ENCODE peak calls at places on chromosome 11, in five cellular contexts. One of them, this sample, is unnamed. For H3K9me3 and H3K27me3, the result is how much of the 10 kb centered on the place peaks cover.

GRCh38 chr11:15006139-15006759 is 34.1 kb upstream of the CALCA start:
- DNase-seq in GM23248: peak
- DNase-seq in hepatocyte: peak
- DNase-seq in right lobe of liver: no peak
- DNase-seq in transverse colon: no peak
- DNase-seq in this sample: peak

GRCh38 chr11:111913997-111914396 is 1.5 kb downstream of the HSPB2 start:
- DNase-seq in GM23248: peak
- DNase-seq in hepatocyte: no peak
- DNase-seq in right lobe of liver: no peak
- DNase-seq in transverse colon: no peak
- DNase-seq in this sample: no peak

GRCh38 chr11:68150029-68150428 is 28.8 kb upstream of the CHKA start:
- DNase-seq in GM23248: no peak
- DNase-seq in hepatocyte: peak
- DNase-seq in right lobe of liver: peak
- DNase-seq in transverse colon: no peak
- DNase-seq in this sample: peak

GRCh38 chr11:105910095-105910715 is 111.8 kb downstream of the MSANTD4 start:
- DNase-seq in GM23248: no peak
- DNase-seq in hepatocyte: no peak
- DNase-seq in right lobe of liver: no peak
- DNase-seq in transverse colon: no peak
- DNase-seq in this sample: no peak

GRCh38 chr11:67274768-67275605 is 8.7 kb downstream of the GRK2 start:
- DNase-seq in GM23248: no peak
- DNase-seq in hepatocyte: no peak
- DNase-seq in right lobe of liver: peak
- DNase-seq in transverse colon: peak
- DNase-seq in this sample: no peak

GRCh38 chr11:19121646-19122045 is 4.7 kb downstream of the ZDHHC13 start:
- DNase-seq in GM23248: peak
- DNase-seq in hepatocyte: no peak
- DNase-seq in right lobe of liver: no peak
- DNase-seq in transverse colon: no peak
- DNase-seq in this sample: no peak

GRCh38 chr11:47566166-47566546 is 757 bp downstream of the PTPMT1 start:
- DNase-seq in GM23248: peak
- DNase-seq in hepatocyte: no peak
- DNase-seq in right lobe of liver: peak
- DNase-seq in transverse colon: no peak
- DNase-seq in this sample: no peak

GRCh38 chr11:9005087-9005486 is 1.3 kb upstream of the NRIP3 start:
- DNase-seq in GM23248: no peak
- DNase-seq in hepatocyte: no peak
- DNase-seq in right lobe of liver: no peak
- DNase-seq in transverse colon: no peak
- DNase-seq in this sample: no peak

GRCh38 chr11:63998558-63999348 is 12.5 kb downstream of the OTUB1 start:
- DNase-seq in GM23248: no peak
- DNase-seq in hepatocyte: no peak
- DNase-seq in right lobe of liver: peak
- DNase-seq in transverse colon: no peak
- DNase-seq in this sample: no peak

GRCh38 chr11:93740031-93740801 is 1.1 kb downstream of the TAF1D start:
- DNase-seq in GM23248: peak
- DNase-seq in hepatocyte: peak
- DNase-seq in right lobe of liver: no peak
- DNase-seq in transverse colon: peak
- DNase-seq in this sample: peak

GRCh38 chr11:66363805-66364535 is 7.6 kb downstream of the SLC29A2 start:
- DNase-seq in GM23248: no peak
- DNase-seq in hepatocyte: peak
- DNase-seq in right lobe of liver: no peak
- DNase-seq in transverse colon: peak
- DNase-seq in this sample: peak

GRCh38 chr11:27898166-27898565 is 197.9 kb upstream of the BDNF start:
- DNase-seq in GM23248: peak
- DNase-seq in hepatocyte: no peak
- DNase-seq in right lobe of liver: no peak
- DNase-seq in transverse colon: no peak
- DNase-seq in this sample: no peak

GRCh38 chr11:64694026-64694755 is 28.8 kb downstream of the NRXN2 start:
- DNase-seq in GM23248: no peak
- DNase-seq in hepatocyte: no peak
- DNase-seq in right lobe of liver: no peak
- DNase-seq in transverse colon: no peak
- DNase-seq in this sample: no peak

GRCh38 chr11:75734491-75735180 is 17.0 kb downstream of the MOGAT2 start:
- DNase-seq in GM23248: no peak
- DNase-seq in hepatocyte: peak
- DNase-seq in right lobe of liver: no peak
- DNase-seq in transverse colon: peak
- DNase-seq in this sample: peak

GRCh38 chr11:44950036-44950624 is 553 bp downstream of the TP53I11 start:
- DNase-seq in GM23248: peak
- DNase-seq in hepatocyte: peak
- DNase-seq in right lobe of liver: peak
- DNase-seq in transverse colon: peak
- DNase-seq in this sample: peak

GRCh38 chr11:64762916-64763803 is 3.4 kb upstream of the PYGM start:
- DNase-seq in GM23248: peak
- DNase-seq in hepatocyte: no peak
- DNase-seq in right lobe of liver: peak
- DNase-seq in transverse colon: no peak
- DNase-seq in this sample: peak

GRCh38 chr11:34655335-34656008 is 34.6 kb downstream of the EHF start:
- DNase-seq in GM23248: peak
- DNase-seq in hepatocyte: no peak
- DNase-seq in right lobe of liver: no peak
- DNase-seq in transverse colon: no peak
- DNase-seq in this sample: no peak

GRCh38 chr11:59273008-59273841 is 60.5 kb upstream of the MPEG1 start:
- DNase-seq in GM23248: no peak
- DNase-seq in hepatocyte: no peak
- DNase-seq in right lobe of liver: no peak
- DNase-seq in transverse colon: peak
- DNase-seq in this sample: no peak

GRCh38 chr11:121105063-121105480 is 4.0 kb downstream of the TECTA start:
- DNase-seq in GM23248: no peak
- DNase-seq in hepatocyte: no peak
- DNase-seq in right lobe of liver: no peak
- DNase-seq in transverse colon: no peak
- DNase-seq in this sample: no peak

GRCh38 chr11:74019104-74019738 is 10.3 kb upstream of the UCP3 start:
- DNase-seq in GM23248: peak
- DNase-seq in hepatocyte: peak
- DNase-seq in right lobe of liver: peak
- DNase-seq in transverse colon: no peak
- DNase-seq in this sample: no peak

GRCh38 chr11:2655834-2656622 is 43.8 kb downstream of the KCNQ1OT1 start:
- DNase-seq in GM23248: peak
- DNase-seq in hepatocyte: no peak
- DNase-seq in right lobe of liver: no peak
- DNase-seq in transverse colon: no peak
- DNase-seq in this sample: no peak
- H3K9me3 ChIP-seq in GM23248: under half
- H3K9me3 ChIP-seq in hepatocyte: under half
- H3K9me3 ChIP-seq in right lobe of liver: under half
- H3K9me3 ChIP-seq in transverse colon: under half
- H3K9me3 ChIP-seq in this sample: half or more

DNA sequence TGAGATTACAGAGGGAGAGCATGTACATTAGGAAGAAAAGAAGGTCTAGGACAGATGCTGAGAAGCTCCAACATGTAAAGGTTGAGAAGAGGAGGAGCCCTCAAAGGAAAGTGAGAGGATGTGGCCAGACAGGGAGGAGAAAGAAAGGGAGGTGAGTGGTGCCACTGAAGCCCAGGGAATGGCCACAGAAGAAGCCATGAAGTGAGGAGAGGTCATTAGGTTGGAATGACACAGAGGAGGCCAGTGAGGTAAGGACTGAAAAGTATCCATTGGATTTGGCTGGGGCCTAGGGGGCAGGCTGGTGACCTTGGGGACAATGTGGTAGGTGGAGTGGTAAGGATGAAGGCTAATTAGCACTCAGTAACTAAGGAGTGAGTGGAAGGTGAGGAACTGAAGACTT is 3.0 kb upstream of the DCHS1 start:
- DNase-seq in GM23248: no peak
- DNase-seq in hepatocyte: no peak
- DNase-seq in right lobe of liver: no peak
- DNase-seq in transverse colon: no peak
- DNase-seq in this sample: no peak
- H3K27me3 ChIP-seq in GM23248: under half
- H3K27me3 ChIP-seq in hepatocyte: under half
- H3K27me3 ChIP-seq in right lobe of liver: under half
- H3K27me3 ChIP-seq in transverse colon: under half
- H3K27me3 ChIP-seq in this sample: under half

DNA sequence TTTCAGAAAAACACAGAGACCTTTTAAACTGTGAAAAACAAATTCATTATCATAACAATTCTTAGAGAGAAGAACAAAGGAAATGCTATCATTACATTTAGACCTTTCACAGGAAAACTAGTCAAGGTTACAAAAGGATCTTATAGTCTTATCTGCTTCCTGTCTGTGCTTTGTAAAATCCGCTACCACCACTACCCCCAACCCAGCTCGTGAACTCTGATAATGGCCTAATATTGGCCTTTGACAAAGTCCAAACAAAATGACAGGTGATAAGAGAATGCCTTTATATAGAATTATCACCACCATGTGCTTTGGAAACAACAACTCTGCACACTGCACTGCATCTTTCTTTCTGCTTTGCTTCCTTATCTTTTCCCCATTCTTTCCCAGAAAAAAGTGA is 272.5 kb downstream of the SBF2 start:
- DNase-seq in GM23248: no peak
- DNase-seq in hepatocyte: no peak
- DNase-seq in right lobe of liver: no peak
- DNase-seq in transverse colon: no peak
- DNase-seq in this sample: no peak
- H3K9me3 ChIP-seq in GM23248: under half
- H3K9me3 ChIP-seq in hepatocyte: under half
- H3K9me3 ChIP-seq in right lobe of liver: under half
- H3K9me3 ChIP-seq in transverse colon: under half
- H3K9me3 ChIP-seq in this sample: under half

GRCh38 chr11:95247883-95248282 is 16.9 kb upstream of the SESN3 start:
- DNase-seq in GM23248: no peak
- DNase-seq in hepatocyte: no peak
- DNase-seq in right lobe of liver: no peak
- DNase-seq in transverse colon: no peak
- DNase-seq in this sample: no peak
- H3K27me3 ChIP-seq in GM23248: under half
- H3K27me3 ChIP-seq in hepatocyte: under half
- H3K27me3 ChIP-seq in right lobe of liver: under half
- H3K27me3 ChIP-seq in transverse colon: under half
- H3K27me3 ChIP-seq in this sample: under half

DNA sequence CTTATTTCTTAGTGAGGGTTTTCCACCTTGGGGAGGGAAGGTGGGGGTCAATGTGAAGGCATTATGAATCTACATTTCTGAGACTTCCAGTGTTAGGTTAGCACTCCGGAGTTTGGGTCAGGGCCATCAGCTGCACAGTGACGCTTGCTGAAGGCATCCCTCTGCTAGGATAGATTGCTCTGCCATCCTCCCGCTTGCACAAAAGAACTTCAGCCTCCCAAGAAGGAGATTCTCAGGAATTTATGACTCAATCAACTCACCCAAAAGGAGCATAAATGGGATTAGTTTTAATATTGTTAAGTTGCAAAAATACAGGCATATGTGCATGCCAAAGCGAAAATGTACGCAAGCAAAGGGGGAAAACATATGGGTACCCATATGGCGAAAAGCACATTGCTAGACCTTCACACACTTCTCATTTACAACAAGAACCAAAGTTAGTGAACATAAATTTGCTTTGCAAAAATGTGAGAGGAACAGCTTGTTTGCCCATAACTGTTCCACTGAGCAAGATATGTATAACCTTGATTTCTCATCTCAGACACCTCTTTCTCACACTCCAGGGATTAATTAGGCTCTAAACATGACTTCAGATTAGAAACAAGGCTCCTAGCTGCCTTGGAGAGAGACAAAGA is 1013.0 kb downstream of the OPCML start:
- DNase-seq in GM23248: peak
- DNase-seq in hepatocyte: no peak
- DNase-seq in right lobe of liver: no peak
- DNase-seq in transverse colon: no peak
- DNase-seq in this sample: no peak
- H3K9me3 ChIP-seq in GM23248: under half
- H3K9me3 ChIP-seq in hepatocyte: under half
- H3K9me3 ChIP-seq in right lobe of liver: under half
- H3K9me3 ChIP-seq in transverse colon: under half
- H3K9me3 ChIP-seq in this sample: under half

DNA sequence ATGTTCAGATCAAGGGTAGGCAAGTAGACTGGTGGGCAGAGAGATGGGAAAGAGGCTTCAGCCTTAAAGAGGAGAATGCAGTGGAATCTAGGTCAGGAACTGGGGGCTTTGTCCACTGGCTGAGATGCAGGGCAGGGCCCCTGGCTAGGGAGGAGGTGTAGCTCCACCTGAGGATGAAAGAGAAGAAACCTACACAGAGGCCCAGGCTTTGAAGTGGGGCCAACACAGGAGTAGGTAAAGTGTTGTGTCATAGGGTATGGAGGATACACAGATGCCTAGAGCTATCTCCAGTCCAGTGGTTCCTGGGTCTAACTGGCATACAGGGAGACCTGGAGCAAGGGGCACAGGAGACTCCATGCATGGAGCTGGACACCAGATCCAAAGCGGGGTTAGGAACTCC is 73.5 kb downstream of the RASSF10 start:
- DNase-seq in GM23248: no peak
- DNase-seq in hepatocyte: no peak
- DNase-seq in right lobe of liver: no peak
- DNase-seq in transverse colon: no peak
- DNase-seq in this sample: no peak
- H3K27me3 ChIP-seq in GM23248: under half
- H3K27me3 ChIP-seq in hepatocyte: under half
- H3K27me3 ChIP-seq in right lobe of liver: under half
- H3K27me3 ChIP-seq in transverse colon: under half
- H3K27me3 ChIP-seq in this sample: under half

GRCh38 chr11:114610550-114610949 is 15.0 kb upstream of the NXPE4 start:
- DNase-seq in GM23248: no peak
- DNase-seq in hepatocyte: no peak
- DNase-seq in right lobe of liver: no peak
- DNase-seq in transverse colon: no peak
- DNase-seq in this sample: no peak
- H3K9me3 ChIP-seq in GM23248: under half
- H3K9me3 ChIP-seq in hepatocyte: under half
- H3K9me3 ChIP-seq in right lobe of liver: under half
- H3K9me3 ChIP-seq in transverse colon: under half
- H3K9me3 ChIP-seq in this sample: under half

This sample was measured in Caco-2.